ENCODE peak calls at places on chromosomes 3 and 15, in six cellular contexts. T, A, F, S, M and B are unnamed samples.

GRCh38 chr15:62067448-62068044 is 769 bp downstream of the C2CD4A start:
- DNase-seq in S (no peak), T (peak; percentile 37), A (no peak), M (no peak), F (no peak), B (peak; percentile 22)

GRCh38 chr15:99143655-99144610 is 39.1 kb downstream of the SYNM start:
- DNase-seq in M (peak; percentile 47), F (no peak), T (no peak), S (peak; percentile 17), A (peak; percentile 92), B (peak; percentile 43)

GRCh38 chr15:92391640-92392039 is 2.0 kb upstream of the ST8SIA2 start:
- DNase-seq in T (no peak), M (peak; percentile 27), F (peak; percentile 50), A (no peak), S (no peak), B (no peak)

GRCh38 chr3:29950232-29950631 is 656.2 kb upstream of the TGFBR2 start:
- DNase-seq in M (no peak), T (no peak), A (no peak), F (no peak), S (no peak), B (no peak)

GRCh38 chr3:29694783-29695182 is 413.9 kb downstream of the RBMS3 start:
- DNase-seq in S (peak; percentile 71), T (no peak), M (peak; percentile 96), A (no peak), F (peak; percentile 92), B (no peak)

GRCh38 chr15:31502541-31503229 is 176.1 kb downstream of the KLF13 start:
- DNase-seq in F (no peak), T (no peak), S (no peak), A (no peak), M (no peak), B (no peak)

GRCh38 chr15:87369269-87369668 is 887.3 kb downstream of the NTRK3 start:
- DNase-seq in M (peak; percentile 93), F (peak; percentile 91), S (peak; percentile 85), A (no peak), T (no peak), B (no peak)

GRCh38 chr15:52008698-52009434 is 10.2 kb upstream of the MAPK6 start:
- DNase-seq in T (no peak), M (no peak), A (no peak), F (no peak), S (no peak), B (no peak)

GRCh38 chr3:45105855-45106655 is 40.1 kb downstream of the CDCP1 start:
- DNase-seq in A (no peak), T (no peak), M (peak; percentile 91), F (peak; percentile 77), S (no peak), B (no peak)

DNA sequence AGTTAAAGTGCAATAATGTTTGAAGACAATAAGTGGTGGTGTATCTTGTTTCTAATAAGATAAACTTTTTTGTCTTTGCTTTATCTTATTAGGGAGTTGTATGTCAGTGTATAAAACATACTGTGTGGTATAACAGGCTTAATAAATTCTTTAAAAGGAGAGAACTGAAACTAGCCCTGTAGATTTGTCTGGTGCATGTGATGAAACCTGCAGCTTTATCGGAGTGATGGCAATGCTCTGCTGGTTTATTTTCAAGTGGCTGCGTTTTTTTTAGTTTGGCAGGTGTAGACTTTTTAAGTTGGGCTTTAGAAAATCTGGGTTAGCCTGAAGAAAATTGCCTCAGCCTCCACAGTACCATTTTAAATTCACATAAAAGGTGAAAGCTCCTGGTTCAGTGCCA is 2.7 kb downstream of the RPL15 start:
- DNase-seq in F (no peak), A (no peak), M (no peak), T (no peak), S (no peak), B (no peak)
- H3K4me3 ChIP-seq in F (no peak overlapping the region), A (no peak overlapping the region), M (no peak overlapping the region), T (no peak overlapping the region), S (no peak overlapping the region), B (no peak overlapping the region)

GRCh38 chr3:12663936-12664908 is at the start of gene RAF1:
- DNase-seq in F (peak; percentile 99), T (peak; percentile 99), S (peak; percentile 92), A (peak; percentile 99), M (peak; percentile 99), B (peak; percentile 99)
- TF ChIP-seq CTCF in F (no peak), T (no peak), S (no peak), A (no peak), M (no peak), B (peak; percentile 8)

GRCh38 chr3:9549600-9549999 is 4.0 kb downstream of the LHFPL4 start:
- DNase-seq in M (no peak), F (no peak), A (no peak), S (no peak), T (no peak), B (no peak)

GRCh38 chr3:9553949-9554513 is 409 bp upstream of the LHFPL4 start:
- DNase-seq in S (no peak), F (no peak), T (no peak), A (no peak), M (no peak), B (no peak)

GRCh38 chr3:9550999-9551398 is 2.6 kb downstream of the LHFPL4 start:
- DNase-seq in M (no peak), S (no peak), T (no peak), F (no peak), A (no peak), B (no peak)

GRCh38 chr3:9552252-9552999 is 1.2 kb downstream of the LHFPL4 start:
- DNase-seq in S (no peak), A (no peak), M (peak; percentile 65), T (peak; percentile 52), F (peak; percentile 44), B (peak; percentile 27)

DNA sequence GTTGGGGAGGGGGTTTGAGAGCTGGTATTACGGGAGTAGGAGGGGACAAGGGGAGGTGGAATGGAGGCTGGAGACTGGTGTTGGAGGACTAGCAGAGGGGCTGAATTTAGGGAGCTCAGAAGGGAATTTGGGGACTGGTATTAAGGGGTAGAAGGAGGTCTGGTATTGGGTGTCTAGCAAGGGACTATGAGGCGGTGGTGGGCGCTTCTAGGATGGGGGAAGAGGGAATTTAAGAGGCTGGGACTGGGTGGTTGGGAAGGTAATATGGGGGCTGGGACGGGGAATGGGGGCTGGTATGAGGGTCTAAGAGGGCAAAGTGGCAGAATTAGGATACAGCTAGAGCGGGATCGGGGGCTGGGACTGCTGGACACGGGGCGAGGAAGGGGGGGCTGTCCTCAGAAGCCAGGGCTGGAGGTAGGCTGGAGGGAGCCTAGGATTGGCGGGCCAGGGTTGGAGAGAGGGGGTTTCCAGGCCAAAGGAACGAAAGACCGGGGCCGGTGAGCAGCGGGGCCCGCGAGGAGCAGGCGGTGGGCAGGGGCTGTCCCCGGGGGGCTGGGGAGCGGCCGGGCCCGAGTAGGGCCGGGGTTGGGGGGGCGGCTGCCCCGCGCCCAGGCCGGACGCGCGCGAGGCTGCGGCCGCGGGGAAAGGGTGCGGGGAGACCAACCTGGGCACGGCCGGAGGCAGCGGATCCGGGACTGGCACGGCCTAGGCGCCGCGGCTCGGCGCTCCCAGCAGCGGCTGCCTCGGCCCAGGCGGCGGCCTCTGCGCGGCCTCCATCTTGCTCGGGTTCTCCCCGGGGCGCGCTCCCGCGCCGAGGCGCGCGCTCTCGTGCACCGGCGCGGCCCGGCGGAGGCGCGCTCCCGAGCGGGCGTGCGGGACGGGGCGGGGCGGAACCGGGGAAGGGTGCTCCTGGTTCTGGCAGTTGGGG is at the start of gene LHFPL4:
- DNase-seq in M (no peak), F (no peak), T (no peak), A (no peak), S (no peak), B (no peak)
- H3K4me3 ChIP-seq in M (no peak within 1 kb of the TSS), F (no peak within 1 kb of the TSS), T (no peak within 1 kb of the TSS), A (no peak within 1 kb of the TSS), S (no peak within 1 kb of the TSS), B (no peak within 1 kb of the TSS)

GRCh38 chr3:65751123-65751700 is 287.5 kb downstream of the MAGI1 start:
- DNase-seq in T (peak; percentile 13), M (peak; percentile 64), A (no peak), F (peak; percentile 53), S (no peak), B (peak; percentile 16)
- TF ChIP-seq CTCF in T (no peak), M (peak; percentile 84), A (no peak), F (peak; percentile 83), S (peak; percentile 75), B (peak; percentile 39)

GRCh38 chr15:80691575-80691974 is 3.5 kb upstream of the ABHD17C start:
- DNase-seq in M (no peak), F (no peak), A (no peak), T (no peak), S (no peak), B (no peak)

GRCh38 chr15:80694624-80695098 is 449 bp upstream of the ABHD17C start:
- DNase-seq in M (peak; percentile 44), S (no peak), T (peak; percentile 55), F (peak; percentile 12), A (no peak), B (no peak)

GRCh38 chr15:80695099-80695910 is at the start of gene ABHD17C:
- DNase-seq in S (no peak), T (peak; percentile 66), F (peak; percentile 37), A (peak; percentile 69), M (peak; percentile 64), B (peak; percentile 59)

GRCh38 chr15:80695911-80696651 is 971 bp downstream of the ABHD17C start:
- DNase-seq in T (peak; percentile 60), M (no peak), F (no peak), S (no peak), A (no peak), B (peak; percentile 28)

DNA sequence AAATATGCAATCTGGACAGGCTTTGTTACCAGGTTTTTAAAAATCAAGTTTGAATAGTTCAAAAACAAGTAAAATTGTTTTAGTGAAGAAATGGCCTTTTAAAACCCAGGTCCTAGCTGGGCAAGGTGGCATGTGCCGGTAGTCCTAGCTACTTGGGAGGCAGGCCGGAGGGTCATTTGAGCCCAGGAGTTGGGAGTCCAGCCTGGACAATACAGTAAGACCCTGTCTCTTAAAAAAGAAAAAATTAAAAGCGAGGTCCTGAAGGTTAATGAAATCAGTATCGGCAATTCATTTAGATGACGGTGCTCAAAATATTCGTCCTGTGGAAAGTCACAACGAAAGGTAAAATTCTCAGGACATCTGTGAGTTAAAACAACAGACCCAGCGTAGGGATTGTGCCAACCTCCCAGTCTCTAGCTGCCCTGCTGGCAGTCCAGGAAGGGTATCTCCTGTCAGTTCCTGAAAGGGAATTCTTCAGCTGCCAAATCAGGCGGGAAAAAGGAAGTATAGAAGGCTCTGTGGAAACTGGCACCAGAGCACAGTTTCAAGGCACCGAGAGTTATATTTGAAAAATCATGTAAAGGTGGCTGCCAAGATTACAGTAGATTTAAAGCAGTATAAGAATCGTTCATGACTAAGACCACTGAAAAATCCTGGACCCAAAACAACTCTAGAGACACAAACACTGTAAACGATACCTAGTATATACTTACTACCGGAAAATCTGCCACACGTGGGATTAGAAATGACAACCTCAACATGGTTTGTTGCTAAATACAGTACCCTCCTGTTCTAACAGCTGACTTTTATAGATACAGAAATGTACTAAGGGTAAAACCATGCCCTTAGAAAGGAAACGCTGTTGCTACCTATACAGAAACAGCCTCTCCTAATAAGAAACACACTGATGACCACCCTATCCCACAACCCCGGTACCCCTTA is 1.2 kb upstream of the ABHD17C start:
- DNase-seq in F (no peak), S (no peak), M (peak; percentile 48), T (no peak), A (no peak), B (no peak)
- H3K4me3 ChIP-seq in F (peak overlapping the region; percentile 68), S (peak overlapping the region; percentile 92), M (peak overlapping the region; percentile 74), T (peak overlapping the region; percentile 67), A (peak overlapping the region; percentile 80), B (peak overlapping the region; percentile 88)

DNA sequence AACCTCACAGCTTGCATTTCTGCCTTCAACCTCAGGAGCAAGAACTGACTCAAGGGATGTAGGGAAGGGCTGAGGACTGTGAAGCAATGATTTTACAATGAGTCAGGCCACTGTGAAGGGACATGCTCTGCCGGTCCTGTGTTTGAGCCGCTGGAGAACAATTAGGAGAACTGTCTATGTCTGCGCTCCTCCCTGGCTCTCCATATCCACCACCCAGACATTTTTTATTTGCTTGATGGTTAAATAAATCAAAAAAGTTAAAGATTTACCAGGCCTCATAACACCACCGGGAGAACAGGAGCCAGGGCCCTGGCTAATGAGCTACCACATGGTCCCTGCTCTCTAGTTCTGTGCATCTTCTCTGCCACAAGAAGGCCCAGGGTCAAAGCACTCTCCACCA is 29.6 kb downstream of the SEC61A1 start:
- DNase-seq in F (peak; percentile 56), S (no peak), A (no peak), M (peak; percentile 60), T (no peak), B (no peak)
- TF ChIP-seq CTCF in F (no peak), S (no peak), A (no peak), M (no peak), T (no peak), B (no peak)